ENCODE peak calls at places on chromosomes 3 and 15, in nine cellular contexts. One of them, this sample, is unnamed.

GRCh38 chr3:57803647-57804081 is 47.6 kb downstream of the SLMAP start:
- DNase-seq in GM23338: peak
- DNase-seq in HepG2: no peak
- DNase-seq in left ventricle myocardium inferior: no peak
- DNase-seq in ascending aorta: peak
- DNase-seq in right atrium auricular region: no peak
- DNase-seq in body of pancreas: peak
- DNase-seq in astrocyte: peak
- DNase-seq in MM.1S: no peak
- DNase-seq in this sample: no peak

GRCh38 chr3:9500108-9501050 is 53.2 kb downstream of the LHFPL4 start:
- DNase-seq in ascending aorta: no peak
- DNase-seq in MM.1S: peak
- DNase-seq in right atrium auricular region: peak
- DNase-seq in body of pancreas: peak
- DNase-seq in GM23338: peak
- DNase-seq in astrocyte: peak
- DNase-seq in HepG2: peak
- DNase-seq in left ventricle myocardium inferior: peak
- DNase-seq in this sample: peak

GRCh38 chr3:197820550-197821335 is 29.7 kb downstream of the LRCH3 start:
- DNase-seq in ascending aorta: no peak
- DNase-seq in left ventricle myocardium inferior: no peak
- DNase-seq in MM.1S: no peak
- DNase-seq in body of pancreas: no peak
- DNase-seq in HepG2: peak
- DNase-seq in astrocyte: no peak
- DNase-seq in right atrium auricular region: no peak
- DNase-seq in GM23338: no peak
- DNase-seq in this sample: no peak

GRCh38 chr15:65846120-65846519 is 23.2 kb upstream of the RAB11A start:
- DNase-seq in HepG2: no peak
- DNase-seq in GM23338: no peak
- DNase-seq in astrocyte: no peak
- DNase-seq in right atrium auricular region: no peak
- DNase-seq in ascending aorta: no peak
- DNase-seq in MM.1S: no peak
- DNase-seq in left ventricle myocardium inferior: no peak
- DNase-seq in body of pancreas: no peak
- DNase-seq in this sample: no peak

GRCh38 chr15:81502436-81502835 is 128.4 kb upstream of the TMC3 start:
- DNase-seq in body of pancreas: no peak
- DNase-seq in left ventricle myocardium inferior: no peak
- DNase-seq in ascending aorta: no peak
- DNase-seq in HepG2: no peak
- DNase-seq in right atrium auricular region: no peak
- DNase-seq in GM23338: no peak
- DNase-seq in MM.1S: no peak
- DNase-seq in astrocyte: no peak
- DNase-seq in this sample: no peak

GRCh38 chr3:171950373-171950772 is 89.0 kb upstream of the FNDC3B start:
- DNase-seq in ascending aorta: no peak
- DNase-seq in left ventricle myocardium inferior: no peak
- DNase-seq in body of pancreas: no peak
- DNase-seq in right atrium auricular region: no peak
- DNase-seq in astrocyte: peak
- DNase-seq in HepG2: peak
- DNase-seq in MM.1S: no peak
- DNase-seq in GM23338: peak
- DNase-seq in this sample: no peak

GRCh38 chr3:128416578-128417150 is 50.0 kb downstream of the DNAJB8 start:
- DNase-seq in ascending aorta: no peak
- DNase-seq in left ventricle myocardium inferior: no peak
- DNase-seq in GM23338: no peak
- DNase-seq in MM.1S: no peak
- DNase-seq in right atrium auricular region: no peak
- DNase-seq in HepG2: peak
- DNase-seq in astrocyte: peak
- DNase-seq in body of pancreas: no peak
- DNase-seq in this sample: no peak

GRCh38 chr3:127775398-127776109 is 46.8 kb downstream of the MGLL start:
- DNase-seq in right atrium auricular region: peak
- DNase-seq in ascending aorta: peak
- DNase-seq in astrocyte: peak
- DNase-seq in MM.1S: no peak
- DNase-seq in body of pancreas: no peak
- DNase-seq in HepG2: no peak
- DNase-seq in GM23338: no peak
- DNase-seq in left ventricle myocardium inferior: peak
- DNase-seq in this sample: no peak

GRCh38 chr15:64045774-64046346 is 425 bp downstream of the DAPK2 start:
- DNase-seq in astrocyte: no peak
- DNase-seq in body of pancreas: peak
- DNase-seq in right atrium auricular region: no peak
- DNase-seq in HepG2: no peak
- DNase-seq in left ventricle myocardium inferior: peak
- DNase-seq in MM.1S: no peak
- DNase-seq in GM23338: peak
- DNase-seq in ascending aorta: no peak
- DNase-seq in this sample: peak

GRCh38 chr3:170475091-170475705 is 56.5 kb downstream of the CLDN11 start:
- DNase-seq in left ventricle myocardium inferior: no peak
- DNase-seq in right atrium auricular region: no peak
- DNase-seq in astrocyte: no peak
- DNase-seq in MM.1S: no peak
- DNase-seq in ascending aorta: no peak
- DNase-seq in body of pancreas: no peak
- DNase-seq in GM23338: no peak
- DNase-seq in HepG2: no peak
- DNase-seq in this sample: no peak

GRCh38 chr3:52001443-52001974 is 5.8 kb upstream of the RPL29 start:
- DNase-seq in GM23338: peak
- DNase-seq in ascending aorta: peak
- DNase-seq in left ventricle myocardium inferior: peak
- DNase-seq in MM.1S: peak
- DNase-seq in astrocyte: peak
- DNase-seq in body of pancreas: peak
- DNase-seq in right atrium auricular region: peak
- DNase-seq in HepG2: peak
- DNase-seq in this sample: peak

GRCh38 chr3:56985460-56986327 is 74.8 kb upstream of the SPATA12 start:
- DNase-seq in body of pancreas: no peak
- DNase-seq in MM.1S: no peak
- DNase-seq in right atrium auricular region: no peak
- DNase-seq in ascending aorta: peak
- DNase-seq in HepG2: no peak
- DNase-seq in GM23338: peak
- DNase-seq in left ventricle myocardium inferior: no peak
- DNase-seq in astrocyte: peak
- DNase-seq in this sample: no peak

GRCh38 chr3:138367326-138367850 is 19.0 kb downstream of the MRAS start:
- DNase-seq in ascending aorta: no peak
- DNase-seq in body of pancreas: no peak
- DNase-seq in GM23338: no peak
- DNase-seq in astrocyte: no peak
- DNase-seq in right atrium auricular region: no peak
- DNase-seq in left ventricle myocardium inferior: no peak
- DNase-seq in MM.1S: no peak
- DNase-seq in HepG2: no peak
- DNase-seq in this sample: no peak

GRCh38 chr3:165895919-165896318 is 58.7 kb upstream of the BCHE start:
- DNase-seq in GM23338: peak
- DNase-seq in left ventricle myocardium inferior: no peak
- DNase-seq in body of pancreas: no peak
- DNase-seq in astrocyte: no peak
- DNase-seq in HepG2: peak
- DNase-seq in ascending aorta: no peak
- DNase-seq in MM.1S: peak
- DNase-seq in right atrium auricular region: no peak
- DNase-seq in this sample: peak

GRCh38 chr15:75235051-75235673 is 23.0 kb upstream of the GOLGA6C start:
- DNase-seq in left ventricle myocardium inferior: no peak
- DNase-seq in ascending aorta: no peak
- DNase-seq in GM23338: no peak
- DNase-seq in MM.1S: no peak
- DNase-seq in body of pancreas: peak
- DNase-seq in HepG2: no peak
- DNase-seq in astrocyte: no peak
- DNase-seq in right atrium auricular region: no peak
- DNase-seq in this sample: peak

GRCh38 chr15:53414167-53414566 is 345.3 kb downstream of the WDR72 start:
- DNase-seq in body of pancreas: peak
- DNase-seq in HepG2: peak
- DNase-seq in astrocyte: no peak
- DNase-seq in ascending aorta: no peak
- DNase-seq in right atrium auricular region: no peak
- DNase-seq in GM23338: no peak
- DNase-seq in left ventricle myocardium inferior: no peak
- DNase-seq in MM.1S: no peak
- DNase-seq in this sample: no peak

GRCh38 chr3:114504941-114505632 is 211.3 kb downstream of the TIGIT start:
- DNase-seq in MM.1S: no peak
- DNase-seq in left ventricle myocardium inferior: no peak
- DNase-seq in HepG2: no peak
- DNase-seq in ascending aorta: no peak
- DNase-seq in body of pancreas: no peak
- DNase-seq in right atrium auricular region: no peak
- DNase-seq in astrocyte: peak
- DNase-seq in GM23338: no peak
- DNase-seq in this sample: no peak

GRCh38 chr3:69864141-69864540 is 124.9 kb downstream of the MITF start:
- DNase-seq in HepG2: no peak
- DNase-seq in MM.1S: no peak
- DNase-seq in ascending aorta: no peak
- DNase-seq in left ventricle myocardium inferior: no peak
- DNase-seq in right atrium auricular region: no peak
- DNase-seq in GM23338: no peak
- DNase-seq in body of pancreas: no peak
- DNase-seq in astrocyte: no peak
- DNase-seq in this sample: no peak

GRCh38 chr3:167653750-167654149 is at the start of gene WDR49:
- DNase-seq in HepG2: no peak
- DNase-seq in MM.1S: no peak
- DNase-seq in astrocyte: no peak
- DNase-seq in GM23338: peak
- DNase-seq in right atrium auricular region: no peak
- DNase-seq in left ventricle myocardium inferior: no peak
- DNase-seq in ascending aorta: no peak
- DNase-seq in body of pancreas: no peak
- DNase-seq in this sample: no peak
- H3K4me3 ChIP-seq in HepG2: no peak
- H3K4me3 ChIP-seq in MM.1S: no peak
- H3K4me3 ChIP-seq in astrocyte: no peak
- H3K4me3 ChIP-seq in GM23338: peak
- H3K4me3 ChIP-seq in right atrium auricular region: no peak
- H3K4me3 ChIP-seq in left ventricle myocardium inferior: no peak
- H3K4me3 ChIP-seq in ascending aorta: no peak
- H3K4me3 ChIP-seq in body of pancreas: no peak
- H3K4me3 ChIP-seq in this sample: no peak

DNA sequence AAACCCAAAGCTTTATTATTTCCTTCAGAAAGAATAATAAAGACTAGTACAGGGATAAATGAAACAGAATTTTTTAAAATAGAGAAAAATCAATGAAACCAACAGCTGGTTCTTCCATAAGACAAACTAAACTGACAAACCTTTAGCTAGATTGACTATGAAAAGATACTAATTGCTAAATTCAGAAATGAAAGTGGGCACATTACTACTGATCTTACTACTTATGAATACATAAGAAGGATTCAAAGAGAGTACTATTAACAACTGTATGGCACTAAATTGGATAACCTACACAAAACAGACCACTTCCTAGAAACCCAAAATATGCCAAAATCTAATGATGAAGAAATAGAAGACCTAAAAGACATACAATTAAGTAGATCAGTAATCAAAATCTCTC is 278.2 kb downstream of the ISL2 start:
- DNase-seq in GM23338: no peak
- DNase-seq in right atrium auricular region: no peak
- DNase-seq in MM.1S: peak
- DNase-seq in astrocyte: no peak
- DNase-seq in ascending aorta: no peak
- DNase-seq in HepG2: no peak
- DNase-seq in body of pancreas: no peak
- DNase-seq in left ventricle myocardium inferior: no peak
- DNase-seq in this sample: no peak
- TF ChIP-seq CTCF in GM23338: no peak
- TF ChIP-seq CTCF in right atrium auricular region: no peak
- TF ChIP-seq CTCF in MM.1S: no peak
- TF ChIP-seq CTCF in astrocyte: no peak
- TF ChIP-seq CTCF in ascending aorta: no peak
- TF ChIP-seq CTCF in HepG2: no peak
- TF ChIP-seq CTCF in body of pancreas: no peak
- TF ChIP-seq CTCF in left ventricle myocardium inferior: no peak
- TF ChIP-seq CTCF in this sample: no peak

GRCh38 chr3:32593903-32594525 is 23.4 kb upstream of the DYNC1LI1 start:
- DNase-seq in MM.1S: no peak
- DNase-seq in HepG2: no peak
- DNase-seq in left ventricle myocardium inferior: no peak
- DNase-seq in astrocyte: peak
- DNase-seq in GM23338: no peak
- DNase-seq in body of pancreas: no peak
- DNase-seq in right atrium auricular region: no peak
- DNase-seq in ascending aorta: no peak
- DNase-seq in this sample: no peak
- H3K27ac ChIP-seq in MM.1S: no peak
- H3K27ac ChIP-seq in HepG2: no peak
- H3K27ac ChIP-seq in left ventricle myocardium inferior: no peak
- H3K27ac ChIP-seq in astrocyte: no peak
- H3K27ac ChIP-seq in GM23338: no peak
- H3K27ac ChIP-seq in body of pancreas: no peak
- H3K27ac ChIP-seq in right atrium auricular region: no peak
- H3K27ac ChIP-seq in ascending aorta: peak
- H3K27ac ChIP-seq in this sample: no peak

GRCh38 chr3:15214758-15215157 is 8.7 kb downstream of the CAPN7 start:
- DNase-seq in GM23338: no peak
- DNase-seq in left ventricle myocardium inferior: no peak
- DNase-seq in right atrium auricular region: no peak
- DNase-seq in HepG2: no peak
- DNase-seq in ascending aorta: no peak
- DNase-seq in MM.1S: no peak
- DNase-seq in body of pancreas: no peak
- DNase-seq in astrocyte: no peak
- DNase-seq in this sample: no peak

GRCh38 chr3:15217011-15217671 is 11.1 kb downstream of the CAPN7 start:
- DNase-seq in body of pancreas: no peak
- DNase-seq in HepG2: no peak
- DNase-seq in right atrium auricular region: no peak
- DNase-seq in MM.1S: no peak
- DNase-seq in left ventricle myocardium inferior: no peak
- DNase-seq in ascending aorta: no peak
- DNase-seq in GM23338: no peak
- DNase-seq in astrocyte: no peak
- DNase-seq in this sample: no peak

GRCh38 chr3:15218689-15219088 is 12.6 kb downstream of the CAPN7 start:
- DNase-seq in right atrium auricular region: no peak
- DNase-seq in HepG2: no peak
- DNase-seq in body of pancreas: no peak
- DNase-seq in GM23338: no peak
- DNase-seq in left ventricle myocardium inferior: no peak
- DNase-seq in astrocyte: no peak
- DNase-seq in ascending aorta: no peak
- DNase-seq in MM.1S: no peak
- DNase-seq in this sample: no peak

GRCh38 chr3:15217841-15218267 is 11.8 kb downstream of the CAPN7 start:
- DNase-seq in ascending aorta: no peak
- DNase-seq in GM23338: peak
- DNase-seq in left ventricle myocardium inferior: no peak
- DNase-seq in HepG2: no peak
- DNase-seq in right atrium auricular region: no peak
- DNase-seq in MM.1S: no peak
- DNase-seq in body of pancreas: no peak
- DNase-seq in astrocyte: no peak
- DNase-seq in this sample: no peak

GRCh38 chr3:15215996-15216395 is 9.9 kb downstream of the CAPN7 start:
- DNase-seq in astrocyte: no peak
- DNase-seq in ascending aorta: no peak
- DNase-seq in GM23338: no peak
- DNase-seq in left ventricle myocardium inferior: no peak
- DNase-seq in right atrium auricular region: no peak
- DNase-seq in HepG2: no peak
- DNase-seq in MM.1S: no peak
- DNase-seq in body of pancreas: no peak
- DNase-seq in this sample: no peak
- H3K4me3 ChIP-seq in astrocyte: no peak
- H3K4me3 ChIP-seq in ascending aorta: no peak
- H3K4me3 ChIP-seq in GM23338: no peak
- H3K4me3 ChIP-seq in left ventricle myocardium inferior: no peak
- H3K4me3 ChIP-seq in right atrium auricular region: no peak
- H3K4me3 ChIP-seq in HepG2: no peak
- H3K4me3 ChIP-seq in MM.1S: no peak
- H3K4me3 ChIP-seq in body of pancreas: no peak
- H3K4me3 ChIP-seq in this sample: no peak

This sample was measured in WERI-Rb-1.